ENCODE peak calls at places on chromosomes 1 and 21, in five cellular contexts. J is GM12878, X is HepG2, S is H1, U is K562. Q is an unnamed sample.
A peak's percentile ranks its signal among the peaks of the same experiment; 100 is the strongest.

GRCh38 chr21:27047331-27048314 is 80.7 kb upstream of the ADAMTS5 start:
- DNase-seq in J (no peak), X (no peak), S (no peak), U (no peak), Q (no peak)

GRCh38 chr1:158999301-159000069 is 10.2 kb upstream of the IFI16 start:
- DNase-seq in J (no peak), X (no peak), S (peak; percentile 82), U (no peak), Q (no peak)

GRCh38 chr1:51515312-51515960 is 3.6 kb downstream of the EPS15 start:
- DNase-seq in J (no peak), X (no peak), S (no peak), U (peak; percentile 36), Q (no peak)

GRCh38 chr1:112807999-112808398 is 92.9 kb upstream of the PPM1J start:
- DNase-seq in J (no peak), X (no peak), S (no peak), U (no peak), Q (no peak)

GRCh38 chr1:156693858-156694562 is 11.4 kb downstream of the CRABP2 start:
- DNase-seq in J (no peak), X (no peak), S (no peak), U (peak; percentile 92), Q (no peak)

GRCh38 chr1:155255243-155256100 is at the start of gene ENTREP3:
- DNase-seq in J (no peak), X (peak; percentile 63), S (peak; percentile 61), U (peak; percentile 92), Q (no peak)

GRCh38 chr1:156384007-156384406 is 15.0 kb downstream of the RHBG start:
- DNase-seq in J (no peak), X (no peak), S (no peak), U (no peak), Q (no peak)

GRCh38 chr1:205348559-205349477 is 7.9 kb downstream of the KLHDC8A start:
- DNase-seq in J (no peak), X (no peak), S (no peak), U (no peak), Q (no peak)

GRCh38 chr1:60727553-60727952 is 354.8 kb upstream of the NFIA start:
- DNase-seq in J (no peak), X (no peak), S (peak; percentile 15), U (no peak), Q (no peak)

GRCh38 chr1:221865808-221866207 is 123.9 kb upstream of the DUSP10 start:
- DNase-seq in J (no peak), X (no peak), S (no peak), U (no peak), Q (no peak)

GRCh38 chr1:156213644-156213966 is 798 bp downstream of the PMF1 start:
- DNase-seq in J (no peak), X (no peak), S (no peak), U (no peak), Q (no peak)

GRCh38 chr1:29801561-29801973 is 565.2 kb downstream of the PTPRU start:
- DNase-seq in J (no peak), X (no peak), S (no peak), U (no peak), Q (no peak)

GRCh38 chr1:210816136-210816535 is 317.8 kb downstream of the KCNH1 start:
- DNase-seq in J (no peak), X (no peak), S (no peak), U (no peak), Q (no peak)

GRCh38 chr1:223708001-223708359 is 4.4 kb upstream of the CAPN2 start:
- DNase-seq in J (no peak), X (peak; percentile 91), S (no peak), U (no peak), Q (peak; percentile 69)

GRCh38 chr21:15383588-15383987 is 318.8 kb upstream of the NRIP1 start:
- DNase-seq in J (no peak), X (no peak), S (no peak), U (no peak), Q (no peak)

GRCh38 chr1:228210684-228211083 is 2.8 kb downstream of the OBSCN start:
- DNase-seq in J (no peak), X (no peak), S (no peak), U (no peak), Q (no peak)

GRCh38 chr1:61442456-61443013 is 282.4 kb downstream of the TM2D1 start:
- DNase-seq in J (no peak), X (no peak), S (no peak), U (no peak), Q (no peak)

GRCh38 chr1:202162049-202162417 is 1.6 kb upstream of the PTPN7 start:
- DNase-seq in J (peak; percentile 45), X (no peak), S (no peak), U (peak; percentile 85), Q (no peak)

GRCh38 chr1:178361847-178362246 is 134.9 kb downstream of the CLEC20A start:
- DNase-seq in J (no peak), X (peak; percentile 4), S (no peak), U (peak; percentile 46), Q (no peak)

GRCh38 chr1:1211541-1212511 is 2.1 kb downstream of the TNFRSF4 start:
- DNase-seq in J (no peak), X (no peak), S (no peak), U (no peak), Q (no peak)

GRCh38 chr1:229563241-229563640 is 4.7 kb upstream of the ABCB10 start:
- DNase-seq in J (no peak), X (no peak), S (no peak), U (no peak), Q (no peak)

GRCh38 chr21:42384999-42385398 is 10.9 kb downstream of the TMPRSS3 start:
- DNase-seq in J (no peak), X (no peak), S (no peak), U (no peak), Q (no peak)

GRCh38 chr1:25608488-25609178 is 8.0 kb upstream of the MAN1C1 start:
- DNase-seq in J (peak; percentile 38), X (peak; percentile 62), S (no peak), U (peak; percentile 93), Q (peak; percentile 73)

GRCh38 chr1:79006564-79006963 is at the start of gene ADGRL4:
- DNase-seq in J (no peak), X (no peak), S (peak; percentile 3), U (no peak), Q (no peak)

GRCh38 chr1:236156512-236157208 is 14.3 kb downstream of the GPR137B start:
- DNase-seq in J (peak; percentile 99), X (no peak), S (no peak), U (peak; percentile 20), Q (no peak)

GRCh38 chr1:47564570-47564969 is 126.7 kb downstream of the FOXD2 start:
- DNase-seq in J (no peak), X (no peak), S (no peak), U (no peak), Q (no peak)

GRCh38 chr21:37210017-37210593 is 57.0 kb downstream of the VPS26C start:
- DNase-seq in J (no peak), X (no peak), S (no peak), U (peak; percentile 40), Q (no peak)

GRCh38 chr21:37208741-37209225 is 58.4 kb downstream of the VPS26C start:
- DNase-seq in J (no peak), X (no peak), S (no peak), U (no peak), Q (no peak)

GRCh38 chr21:37206531-37206930 is 60.6 kb downstream of the VPS26C start:
- DNase-seq in J (no peak), X (no peak), S (no peak), U (no peak), Q (no peak)

GRCh38 chr21:37207441-37208009 is 59.6 kb downstream of the VPS26C start:
- DNase-seq in J (peak; percentile 82), X (peak; percentile 93), S (no peak), U (no peak), Q (peak; percentile 59)

DNA sequence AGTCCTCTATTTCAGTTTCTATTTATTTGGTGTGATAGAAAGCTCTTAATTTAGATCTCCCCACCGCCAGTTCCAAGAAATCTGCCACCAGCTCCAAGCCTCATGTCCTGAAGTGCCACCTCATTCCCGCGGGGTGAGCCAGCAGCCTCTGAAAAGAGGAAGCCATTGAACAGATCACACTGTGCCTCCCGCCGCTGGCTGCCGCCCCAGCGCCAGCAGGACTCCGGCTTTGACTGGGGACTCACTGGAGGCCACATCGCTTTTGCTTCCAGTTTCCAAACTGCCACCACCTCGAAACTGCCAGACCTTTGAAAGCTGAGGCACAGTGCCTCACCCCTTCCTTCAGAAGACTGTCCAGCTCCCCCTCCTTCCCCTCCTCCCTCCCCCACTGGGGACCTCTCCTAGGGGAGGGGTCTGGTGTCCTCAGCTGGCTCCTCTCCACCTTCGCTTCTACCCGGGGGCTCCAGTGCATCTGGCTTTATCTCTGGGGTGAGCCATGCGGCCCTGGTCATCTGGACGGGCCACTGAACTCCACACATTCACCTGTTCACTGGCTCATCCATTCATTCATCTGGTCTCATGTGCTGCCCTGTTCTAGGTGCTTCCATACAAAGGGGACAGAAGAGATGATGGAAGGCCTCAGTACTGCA is 59.0 kb downstream of the VPS26C start:
- DNase-seq in J (peak; percentile 68), X (peak; percentile 13), S (no peak), U (peak; percentile 66), Q (no peak)
- H3K27ac ChIP-seq in J (peak overlapping the region; percentile 96), X (peak overlapping the region; percentile 66), S (no peak overlapping the region), U (peak overlapping the region; percentile 53), Q (peak overlapping the region; percentile 69)

DNA sequence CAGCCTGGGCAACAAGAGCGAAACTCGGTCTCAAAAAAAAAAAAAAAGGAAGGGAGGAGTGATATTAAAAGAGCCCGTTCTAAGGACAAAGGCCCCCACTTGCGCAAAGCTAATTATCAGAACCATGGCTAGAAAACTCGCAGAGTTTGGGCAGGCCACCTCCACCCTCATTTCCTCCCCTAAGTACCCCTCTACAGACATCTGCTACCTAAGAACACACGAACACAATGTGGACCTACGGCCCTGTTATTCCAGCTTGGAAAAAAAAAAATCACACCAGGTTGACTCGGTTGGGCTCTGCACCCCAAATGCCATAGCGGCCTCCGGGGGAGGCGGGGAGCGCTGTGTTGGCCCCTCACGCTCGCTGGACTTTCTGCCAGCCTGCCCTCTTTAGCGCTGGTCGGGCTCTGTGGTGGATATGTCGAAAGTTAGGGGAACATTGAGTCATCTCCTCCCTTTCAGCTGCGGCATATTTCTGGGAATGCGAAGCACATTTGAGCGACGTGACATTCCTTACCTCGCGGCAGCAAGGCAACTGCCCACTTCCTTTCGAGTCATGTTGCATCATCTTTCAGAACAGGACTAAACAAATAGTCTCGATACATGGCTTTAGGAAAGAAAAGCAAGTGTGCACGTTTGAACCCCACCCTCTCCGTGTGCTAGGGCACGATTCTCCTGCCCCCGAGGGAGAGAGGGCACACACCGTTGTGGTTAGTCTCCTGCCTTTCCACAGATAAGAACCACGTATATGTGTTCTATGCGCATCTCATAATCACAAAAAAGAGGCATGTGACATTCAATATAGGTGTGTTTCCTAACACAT is 106.1 kb upstream of the SLC45A1 start:
- DNase-seq in J (no peak), X (peak; percentile 97), S (no peak), U (peak; percentile 52), Q (peak; percentile 96)
- TF ChIP-seq ATF3 in J (no peak), X (peak; percentile 100), S (no peak), U (no peak), Q (no peak)

GRCh38 chr1:244437108-244437507 is 14.6 kb downstream of the ADSS2 start:
- DNase-seq in J (no peak), X (no peak), S (no peak), U (no peak), Q (no peak)
- H3K27ac ChIP-seq in J (no peak overlapping the region), X (no peak overlapping the region), S (no peak overlapping the region), U (no peak overlapping the region), Q (no peak overlapping the region)

DNA sequence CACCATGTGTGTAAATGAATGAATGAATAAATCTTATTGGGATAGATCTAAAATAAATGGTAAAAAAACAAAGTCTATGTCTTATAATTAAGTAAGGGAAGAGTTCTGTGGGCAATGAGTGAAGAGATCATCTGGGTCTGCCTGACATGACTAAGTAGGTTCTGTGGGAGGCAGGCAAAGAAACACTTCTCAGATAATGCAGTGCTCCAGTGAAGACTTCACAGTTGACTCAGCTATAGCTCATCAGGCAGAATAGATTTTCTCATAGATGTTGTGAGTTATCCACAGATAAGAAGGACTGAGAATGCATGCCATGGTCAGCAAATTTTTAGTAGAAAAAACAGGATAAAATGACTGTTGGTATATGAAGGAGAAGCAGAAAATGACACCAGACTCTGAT is 12.4 kb downstream of the KRTAP22-2 start:
- DNase-seq in J (no peak), X (no peak), S (no peak), U (no peak), Q (no peak)
- TF ChIP-seq ATF3 in J (no peak), X (no peak), S (no peak), U (no peak), Q (no peak)